ENCODE peak calls at places on chromosomes 6 and 20, in four cellular contexts. H is GM10248, Z is left ventricle myocardium inferior, J is dorsolateral prefrontal cortex. S is an unnamed sample.

GRCh38 chr6:33276864-33277662 is at the start of gene B3GALT4:
- DNase-seq in Z (peak; percentile 78), J (peak; percentile 48), H (peak; percentile 86), S (peak; percentile 68)

GRCh38 chr6:38212579-38212978 is 393.1 kb downstream of the ZFAND3 start:
- DNase-seq in J (no peak), H (no peak), Z (no peak), S (no peak)

GRCh38 chr6:28982476-28983266 is 22.4 kb downstream of the ZNF311 start:
- DNase-seq in Z (no peak), H (no peak), J (no peak), S (no peak)

GRCh38 chr6:21240709-21241108 is 352.8 kb upstream of the SOX4 start:
- DNase-seq in J (no peak), H (no peak), Z (no peak), S (no peak)

GRCh38 chr20:50242863-50243609 is 52.4 kb downstream of the CEBPB start:
- DNase-seq in J (peak; percentile 80), H (no peak), Z (no peak), S (no peak)

GRCh38 chr6:129842881-129843409 is 18.2 kb downstream of the TMEM244 start:
- DNase-seq in J (no peak), Z (no peak), H (no peak), S (no peak)

GRCh38 chr6:36727491-36728021 is 29.9 kb downstream of the RAB44 start:
- DNase-seq in J (no peak), Z (no peak), H (no peak), S (no peak)

GRCh38 chr6:158926429-158926828 is 73.6 kb downstream of the RSPH3 start:
- DNase-seq in H (no peak), J (no peak), Z (no peak), S (no peak)

GRCh38 chr20:41654884-41655283 is 36.7 kb upstream of the CHD6 start:
- DNase-seq in Z (no peak), J (no peak), H (no peak), S (no peak)

GRCh38 chr20:62308102-62308822 is 5.5 kb downstream of the ADRM1 start:
- DNase-seq in H (no peak), J (peak; percentile 46), Z (no peak), S (no peak)

GRCh38 chr6:32664827-32665362 is 1.6 kb downstream of the HLA-DQB1 start:
- DNase-seq in J (no peak), H (peak; percentile 27), Z (peak; percentile 30), S (peak; percentile 43)

GRCh38 chr6:35295036-35295435 is 2.6 kb upstream of the DEF6 start:
- DNase-seq in Z (no peak), H (no peak), J (no peak), S (no peak)

GRCh38 chr6:35295521-35296315 is 1.9 kb upstream of the DEF6 start:
- DNase-seq in Z (no peak), J (no peak), H (no peak), S (no peak)

GRCh38 chr6:35297541-35298481 is at the start of gene DEF6:
- DNase-seq in H (peak; percentile 93), J (peak; percentile 51), Z (peak; percentile 82), S (peak; percentile 85)

GRCh38 chr6:35298625-35299140 is 1.1 kb downstream of the DEF6 start:
- DNase-seq in J (no peak), H (no peak), Z (no peak), S (no peak)

GRCh38 chr6:35296931-35297330 is 687 bp upstream of the DEF6 start:
- DNase-seq in H (no peak), Z (no peak), J (no peak), S (no peak)
- TF ChIP-seq CTCF in H (no peak), Z (no peak), J (no peak), S (no peak)

GRCh38 chr20:22453244-22454080 is 130.9 kb downstream of the FOXA2 start:
- DNase-seq in Z (no peak), H (no peak), J (no peak), S (no peak)
- TF ChIP-seq CTCF in Z (peak; percentile 70), H (no peak), J (peak; percentile 40), S (no peak)

GRCh38 chr20:56244259-56244658 is 4.3 kb upstream of the MC3R start:
- DNase-seq in J (no peak), Z (no peak), H (no peak), S (no peak)

GRCh38 chr20:56245761-56246160 is 2.8 kb upstream of the MC3R start:
- DNase-seq in Z (no peak), J (no peak), H (no peak), S (no peak)

GRCh38 chr20:56249244-56249955 is 868 bp downstream of the MC3R start:
- DNase-seq in Z (no peak), J (no peak), H (peak; percentile 28), S (no peak)

DNA sequence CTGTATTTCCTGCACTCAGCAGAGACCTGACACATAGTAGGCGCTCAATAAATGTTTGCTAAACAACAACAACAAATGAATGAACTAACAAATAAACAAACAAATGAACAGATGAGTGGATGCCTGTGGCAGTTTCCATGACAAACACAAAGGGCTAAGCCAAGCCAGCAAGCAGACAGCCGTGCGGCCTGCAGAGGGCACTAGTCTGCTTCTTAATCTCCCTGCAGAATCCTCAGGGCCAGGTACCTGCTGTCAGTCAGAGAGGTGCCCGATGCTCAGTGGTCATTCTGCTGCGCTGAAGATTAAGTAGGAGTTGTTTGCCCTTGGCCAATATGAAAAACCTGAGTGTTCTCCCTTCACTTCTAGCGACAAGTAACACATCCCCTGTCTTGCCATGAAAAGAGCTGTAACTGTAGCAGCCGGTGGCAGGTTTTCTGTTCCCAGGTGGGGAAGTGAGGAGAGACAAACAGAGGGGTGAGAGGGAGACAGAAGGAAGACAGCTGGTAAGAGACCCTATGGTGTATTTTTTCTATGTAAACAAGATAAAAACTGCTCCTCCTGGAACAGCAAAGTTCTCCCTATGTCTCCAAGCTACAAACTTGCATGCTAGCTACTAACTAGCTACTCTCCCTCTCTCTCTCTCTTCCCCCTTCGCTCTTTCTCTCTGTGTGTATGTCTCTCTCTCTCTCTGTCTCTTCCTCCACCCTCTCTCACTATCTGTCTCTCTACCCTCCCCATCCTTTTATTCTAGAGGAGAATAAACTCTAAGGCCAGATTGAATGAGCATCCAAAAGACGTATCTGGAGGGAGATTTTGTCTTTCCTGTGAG is at the start of gene MC3R:
- DNase-seq in J (peak; percentile 70), H (peak; percentile 43), Z (no peak), S (no peak)
- TF ChIP-seq CTCF in J (peak; percentile 66), H (peak; percentile 81), Z (peak; percentile 68), S (no peak)

GRCh38 chr6:169654590-169655391 is 47.0 kb downstream of the WDR27 start:
- DNase-seq in Z (peak; percentile 66), H (peak; percentile 72), J (peak; percentile 57), S (peak; percentile 70)
- TF ChIP-seq CTCF in Z (peak; percentile 27), H (no peak), J (peak; percentile 31), S (no peak)

DNA sequence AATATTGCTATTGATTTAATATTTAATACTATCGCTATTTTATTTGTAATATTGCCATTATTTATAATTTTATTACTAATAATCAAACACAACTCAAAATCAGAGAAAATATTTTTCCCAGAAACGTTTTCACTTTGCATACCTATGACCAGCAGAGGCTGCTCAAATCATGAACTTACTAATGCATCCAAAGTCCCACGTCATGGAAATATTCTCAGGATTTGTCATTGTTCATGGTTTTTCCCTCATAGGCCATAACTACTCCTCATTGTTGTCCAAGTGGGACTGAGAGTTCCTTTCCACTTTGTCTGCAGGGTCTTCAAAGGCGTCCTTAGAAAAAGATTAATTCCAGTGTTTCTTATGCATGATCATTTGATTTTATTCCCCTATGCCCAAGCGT is 344.8 kb downstream of the THBS2 start:
- DNase-seq in H (no peak), Z (no peak), J (no peak), S (no peak)
- TF ChIP-seq CTCF in H (no peak), Z (no peak), J (no peak), S (no peak)

GRCh38 chr20:20233041-20233514 is 134.8 kb upstream of the INSM1 start:
- DNase-seq in Z (no peak), J (no peak), H (no peak), S (no peak)

GRCh38 chr20:20229595-20229994 is 138.3 kb upstream of the INSM1 start:
- DNase-seq in H (no peak), Z (no peak), J (no peak), S (no peak)

GRCh38 chr20:20228351-20228750 is 139.6 kb upstream of the INSM1 start:
- DNase-seq in H (no peak), Z (no peak), J (no peak), S (no peak)

GRCh38 chr20:20231528-20232298 is 136.2 kb upstream of the INSM1 start:
- DNase-seq in H (no peak), J (no peak), Z (no peak), S (no peak)

DNA sequence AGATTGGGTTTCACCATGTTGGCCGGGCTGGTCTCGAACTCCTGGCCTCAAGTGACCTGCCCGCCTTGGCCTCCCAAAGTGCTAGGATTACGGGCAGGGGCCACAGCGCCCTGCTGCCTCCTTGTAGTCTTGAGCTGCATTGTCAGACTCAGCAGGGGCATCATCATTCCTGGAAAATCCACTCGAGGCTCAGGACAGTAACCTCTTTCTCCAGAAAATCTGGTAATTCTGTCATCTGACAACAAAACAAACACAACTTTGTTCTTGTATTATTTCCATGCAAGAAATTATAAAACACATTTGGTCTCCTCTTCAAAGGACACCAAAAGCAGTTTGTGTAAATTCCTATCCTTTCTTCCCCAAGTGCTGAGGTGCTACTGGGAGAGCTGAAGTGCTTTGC is 137.2 kb upstream of the INSM1 start:
- DNase-seq in H (no peak), Z (no peak), J (no peak), S (no peak)
- TF ChIP-seq CTCF in H (no peak), Z (no peak), J (no peak), S (no peak)

S was measured in natural killer cell.